ENCODE peak calls at places on chromosomes 3 and 15, in seven cellular contexts. W, B, C, Y, N, Q and I are unnamed samples.

GRCh38 chr3:186255703-186256331 is 106.2 kb downstream of the DGKG start:
- DNase-seq in N (peak; percentile 59), Q (peak; percentile 34), C (no peak), W (no peak), Y (no peak), B (no peak), I (no peak)

GRCh38 chr3:187101184-187102072 is 37.9 kb downstream of the RPL39L start:
- DNase-seq in N (no peak), Q (peak; percentile 69), B (peak; percentile 16), Y (peak; percentile 39), W (peak; percentile 78), C (peak; percentile 64), I (peak; percentile 53)

GRCh38 chr15:44720460-44721185 is 9.3 kb downstream of the B2M start:
- DNase-seq in W (no peak), N (no peak), C (no peak), Q (peak; percentile 32), Y (no peak), B (no peak), I (no peak)

GRCh38 chr15:29811691-29812383 is 10.4 kb downstream of the TJP1 start:
- DNase-seq in W (no peak), N (no peak), C (no peak), B (no peak), Y (no peak), Q (no peak), I (no peak)

GRCh38 chr15:92541197-92542190 is 114.1 kb downstream of the FAM174B start:
- DNase-seq in Q (no peak), W (no peak), N (no peak), B (no peak), C (peak; percentile 77), Y (no peak), I (peak; percentile 31)

GRCh38 chr3:16834753-16835152 is 50.0 kb upstream of the PLCL2 start:
- DNase-seq in B (no peak), W (no peak), C (no peak), N (no peak), Q (no peak), Y (no peak), I (no peak)

GRCh38 chr15:77039217-77039533 is 31.7 kb downstream of the TSPAN3 start:
- DNase-seq in B (no peak), W (no peak), C (no peak), N (no peak), Y (no peak), Q (no peak), I (no peak)

GRCh38 chr3:102206506-102207145 is 228.2 kb upstream of the ZPLD1 start:
- DNase-seq in N (no peak), B (no peak), W (no peak), Q (no peak), C (peak; percentile 95), Y (no peak), I (peak; percentile 27)

GRCh38 chr3:197942956-197943556 is 6.9 kb upstream of the RPL35A start:
- DNase-seq in B (no peak), N (no peak), Y (no peak), C (peak; percentile 51), Q (peak; percentile 40), W (no peak), I (peak; percentile 52)

GRCh38 chr3:5116568-5116967 is 5.5 kb upstream of the ARL8B start:
- DNase-seq in C (peak; percentile 3), Q (no peak), Y (no peak), N (no peak), B (no peak), W (no peak), I (no peak)

GRCh38 chr15:98866503-98866902 is 141.1 kb downstream of the PGPEP1L start:
- DNase-seq in C (peak; percentile 68), Q (no peak), B (no peak), N (no peak), W (no peak), Y (no peak), I (peak; percentile 65)

GRCh38 chr3:172654470-172654869 is 56.4 kb downstream of the NCEH1 start:
- DNase-seq in B (no peak), N (no peak), W (no peak), Q (no peak), C (no peak), Y (no peak), I (no peak)

GRCh38 chr3:197883541-197883940 is 66.4 kb upstream of the RPL35A start:
- DNase-seq in W (no peak), C (no peak), B (no peak), Y (no peak), Q (no peak), N (no peak), I (no peak)

GRCh38 chr3:194285024-194285858 is 65.9 kb downstream of the CPN2 start:
- DNase-seq in Q (no peak), C (peak; percentile 66), B (no peak), W (peak; percentile 17), N (no peak), Y (peak; percentile 21), I (peak; percentile 60)

GRCh38 chr3:50154840-50155490 is at the start of gene SEMA3F:
- DNase-seq in N (peak; percentile 68), Q (peak; percentile 80), B (peak; percentile 76), W (no peak), C (peak; percentile 56), Y (peak; percentile 64), I (peak; percentile 87)

GRCh38 chr3:46865034-46865507 is 1.8 kb upstream of the MYL3 start:
- DNase-seq in C (peak; percentile 89), N (no peak), W (peak; percentile 34), B (no peak), Q (no peak), Y (peak; percentile 54), I (peak; percentile 61)